ENCODE peak calls at places on chromosomes 6 and 20, in six cellular contexts. M, B, F, C, D and E are unnamed samples.

GRCh38 chr20:49676581-49677291 is 36.9 kb downstream of the B4GALT5 start:
- DNase-seq in F (no peak), C (no peak), B (peak; percentile 45), D (no peak), M (no peak), E (no peak)

GRCh38 chr6:33570806-33571636 is 9.1 kb downstream of the BAK1 start:
- DNase-seq in C (peak; percentile 92), D (peak; percentile 31), B (peak; percentile 65), F (peak; percentile 95), M (peak; percentile 91), E (peak; percentile 75)

GRCh38 chr20:4720121-4720976 is 1.4 kb upstream of the PRND start:
- DNase-seq in D (peak; percentile 57), F (no peak), C (peak; percentile 90), M (peak; percentile 92), B (peak; percentile 69), E (peak; percentile 58)

GRCh38 chr6:169046483-169047192 is 207.0 kb downstream of the THBS2 start:
- DNase-seq in D (no peak), M (no peak), F (no peak), B (no peak), C (no peak), E (no peak)

GRCh38 chr20:63098195-63098810 is 91.5 kb upstream of the BHLHE23 start:
- DNase-seq in B (no peak), M (peak; percentile 25), C (peak; percentile 23), F (no peak), D (no peak), E (no peak)

GRCh38 chr6:14476793-14477531 is 359.4 kb downstream of the CD83 start:
- DNase-seq in B (no peak), F (no peak), C (no peak), D (no peak), M (peak; percentile 96), E (peak; percentile 39)

GRCh38 chr6:82017316-82017715 is 230.2 kb downstream of the IBTK start:
- DNase-seq in C (no peak), B (peak; percentile 36), D (peak; percentile 55), M (peak; percentile 82), F (no peak), E (no peak)

GRCh38 chr6:69795469-69796080 is 1.2 kb downstream of the LMBRD1 start:
- DNase-seq in B (no peak), M (no peak), C (no peak), F (no peak), D (no peak), E (no peak)

GRCh38 chr20:18527836-18528235 is 20.1 kb downstream of the SEC23B start:
- DNase-seq in B (no peak), M (no peak), F (no peak), D (no peak), C (no peak), E (no peak)

GRCh38 chr20:49330701-49331614 is 53.1 kb upstream of the ZNFX1 start:
- DNase-seq in B (no peak), D (no peak), C (no peak), M (no peak), F (no peak), E (no peak)

GRCh38 chr6:30101939-30102700 is 10.8 kb downstream of the TRIM31 start:
- DNase-seq in F (peak; percentile 98), C (peak; percentile 93), B (peak; percentile 78), M (peak; percentile 95), D (peak; percentile 74), E (peak; percentile 89)

GRCh38 chr6:30103630-30104179 is 9.2 kb downstream of the TRIM31 start:
- DNase-seq in M (no peak), C (no peak), D (no peak), B (no peak), F (no peak), E (no peak)

GRCh38 chr6:30100585-30101422 is 12.1 kb downstream of the TRIM31 start:
- DNase-seq in D (no peak), B (no peak), F (peak; percentile 90), M (no peak), C (no peak), E (peak; percentile 73)

GRCh38 chr6:30101423-30101938 is 11.4 kb downstream of the TRIM31 start:
- DNase-seq in C (no peak), B (peak; percentile 12), M (no peak), D (no peak), F (no peak), E (no peak)

DNA sequence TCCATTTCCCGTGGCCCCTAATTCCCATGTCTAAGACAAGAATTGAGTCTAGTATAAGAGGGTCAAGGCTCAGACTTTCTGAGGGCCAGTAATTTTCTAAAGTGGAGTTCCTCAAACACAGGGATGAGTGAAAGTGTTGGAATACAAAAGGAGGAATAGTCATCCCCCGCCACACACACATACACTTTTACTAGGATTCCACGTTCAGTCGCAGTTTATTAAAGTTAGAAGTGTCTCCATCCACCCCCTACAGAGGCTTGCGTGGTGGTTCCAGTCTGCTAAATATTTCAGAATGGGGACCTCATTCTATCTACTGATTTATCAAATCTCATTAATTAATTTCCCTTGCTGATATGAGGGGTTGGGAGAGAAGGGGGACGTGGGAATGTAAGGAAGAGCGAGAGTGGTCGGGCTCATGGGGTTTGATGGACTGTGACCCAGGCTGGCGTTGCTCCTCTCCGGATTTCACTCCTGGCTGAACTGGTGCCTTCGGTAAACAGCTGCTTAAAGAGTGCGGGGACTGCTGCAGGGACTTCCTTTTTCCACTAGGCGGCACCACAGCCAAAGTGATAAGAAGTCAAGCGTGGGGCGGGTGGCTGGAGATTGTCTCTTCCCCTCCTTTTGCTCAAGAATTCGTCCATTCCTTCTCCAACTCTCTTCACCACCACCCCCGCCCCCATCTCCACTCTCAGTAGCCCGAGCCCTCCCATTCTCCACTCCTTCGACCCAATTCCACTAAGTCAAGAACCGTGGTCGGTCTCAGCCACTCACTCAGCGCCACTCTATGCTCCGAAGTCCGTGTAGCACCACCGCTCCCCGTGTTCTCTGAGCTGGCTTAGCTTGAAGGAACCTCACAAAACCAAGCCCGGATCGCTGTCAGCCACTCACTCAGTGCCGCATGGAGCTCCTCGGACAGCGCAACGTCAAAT is 9.9 kb downstream of the TRIM31 start:
- DNase-seq in C (peak; percentile 94), B (peak; percentile 82), M (peak; percentile 95), F (no peak), D (peak; percentile 74), E (peak; percentile 90)
- TF ChIP-seq POLR2A in C (no peak), B (no peak), M (no peak), F (peak; percentile 20), D (peak; percentile 8), E (no peak)

DNA sequence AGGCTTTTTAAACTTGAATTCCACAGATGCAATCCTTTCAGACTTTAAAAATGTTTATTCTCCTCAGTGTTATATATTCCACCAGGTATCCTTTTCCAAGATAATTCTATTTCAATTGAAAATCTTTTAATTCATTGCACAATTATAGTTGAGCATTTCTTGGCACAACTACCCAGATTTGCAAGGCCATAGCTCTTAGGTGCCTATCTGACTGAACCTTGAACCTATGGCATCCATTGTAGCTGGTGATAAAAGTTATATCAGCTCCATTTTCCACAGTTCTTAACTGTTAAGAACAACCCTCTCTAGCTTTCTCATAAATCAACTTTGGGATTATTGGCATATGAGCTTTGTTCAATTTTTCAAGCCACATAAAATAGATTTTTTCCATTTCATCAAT is 42.4 kb downstream of the PACRG start:
- DNase-seq in F (no peak), B (no peak), M (no peak), C (no peak), D (no peak), E (no peak)
- TF ChIP-seq POLR2AphosphoS5 in F (no peak), B (no peak), M (no peak), C (no peak), D (no peak), E (no peak)

DNA sequence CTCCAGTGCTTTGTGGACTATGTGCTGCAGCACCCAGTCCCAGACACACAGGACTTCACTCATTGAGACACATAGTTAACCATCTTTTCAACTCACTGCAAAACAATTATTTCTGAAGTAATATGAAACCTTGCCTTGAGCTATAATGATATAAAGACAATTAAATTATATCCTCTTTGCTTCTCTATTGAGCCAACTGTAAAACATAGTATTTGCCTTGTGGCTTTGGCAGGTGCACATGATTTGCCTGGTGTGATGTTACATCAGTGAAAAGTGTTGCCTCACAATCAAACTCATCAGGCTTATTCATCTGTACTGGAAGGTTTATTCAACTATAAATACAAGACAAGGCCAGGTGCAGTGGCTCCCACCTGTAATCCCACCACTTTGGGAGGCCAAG is 80.6 kb downstream of the NCOA7 start:
- DNase-seq in F (no peak), D (no peak), B (no peak), M (no peak), C (no peak), E (no peak)
- H3K4me1 ChIP-seq in F (peaks cover 14% of the 10 kb centered on the region), D (peaks cover 15% of the 10 kb centered on the region), B (peaks cover 5% of the 10 kb centered on the region), M (peaks cover 4% of the 10 kb centered on the region), C (peaks cover 20% of the 10 kb centered on the region), E (peaks cover 3% of the 10 kb centered on the region)

GRCh38 chr6:44246663-44247337 is at the start of gene HSP90AB1:
- DNase-seq in M (peak; percentile 99), C (peak; percentile 98), B (peak; percentile 98), D (peak; percentile 98), F (peak; percentile 72), E (peak; percentile 99)
- TF ChIP-seq POLR2A in M (peak; percentile 98), C (peak; percentile 99), B (peak; percentile 100), D (peak; percentile 100), F (peak; percentile 97), E (peak; percentile 98)

GRCh38 chr6:52513896-52514295 is 63.0 kb downstream of the TRAM2 start:
- DNase-seq in D (no peak), F (no peak), M (no peak), B (no peak), C (no peak), E (no peak)
- TF ChIP-seq POLR2AphosphoS5 in D (no peak), F (no peak), M (no peak), B (no peak), C (no peak), E (no peak)

DNA sequence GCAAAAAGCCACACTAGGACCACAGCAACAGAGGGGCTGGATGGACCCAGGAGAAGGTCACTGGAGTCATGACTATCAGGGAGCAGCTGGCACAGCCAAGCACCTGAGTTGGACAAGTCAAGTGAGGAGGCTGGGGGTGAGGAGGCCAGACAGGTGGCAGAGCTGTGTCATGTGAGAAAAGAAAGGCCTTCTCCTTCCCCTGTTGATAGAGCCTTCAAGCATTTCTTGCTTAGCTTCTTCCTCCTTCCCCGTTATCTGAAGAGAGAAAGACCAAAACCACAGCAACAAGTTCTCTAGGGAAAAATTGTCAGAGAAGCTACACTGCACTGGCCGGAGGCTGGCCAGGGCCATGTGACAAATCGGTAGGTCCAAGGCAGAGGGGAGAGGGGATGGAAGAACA is 202.2 kb upstream of the PRDM1 start:
- DNase-seq in F (no peak), B (no peak), C (no peak), D (no peak), M (no peak), E (no peak)
- H3K4me1 ChIP-seq in F (no peaks in the 10 kb centered on the region), B (no peaks in the 10 kb centered on the region), C (peaks cover 9% of the 10 kb centered on the region), D (no peaks in the 10 kb centered on the region), M (no peaks in the 10 kb centered on the region), E (no peaks in the 10 kb centered on the region)

GRCh38 chr6:41780623-41781301 is at the start of gene PRICKLE4:
- DNase-seq in B (peak; percentile 43), F (peak; percentile 88), D (no peak), C (no peak), M (peak; percentile 72), E (no peak)
- TF ChIP-seq POLR2A in B (peak; percentile 42), F (peak; percentile 52), D (no peak), C (no peak), M (no peak), E (no peak)